ENCODE peak calls at places on chromosomes 2 and 18, in nine cellular contexts. Z, K, L, X, A, G, C, P and D are unnamed samples.

GRCh38 chr18:29251681-29252080 is 1074.8 kb upstream of the CDH2 start:
- DNase-seq in Z (no peak), K (no peak), L (no peak), X (no peak), A (no peak), G (no peak), C (no peak), P (no peak), D (no peak)

GRCh38 chr2:64667535-64667934 is 13.8 kb upstream of the SERTAD2 start:
- DNase-seq in Z (peak; percentile 47), K (no peak), L (no peak), X (no peak), A (no peak), G (no peak), C (no peak), P (no peak), D (no peak)

GRCh38 chr18:44852216-44852615 is 171.5 kb downstream of the SETBP1 start:
- DNase-seq in Z (no peak), K (no peak), L (no peak), X (no peak), A (no peak), G (no peak), C (no peak), P (no peak), D (no peak)

GRCh38 chr2:204691911-204692510 is 146.7 kb downstream of the PARD3B start:
- DNase-seq in Z (peak; percentile 76), K (peak; percentile 86), L (peak; percentile 85), X (peak; percentile 23), A (peak; percentile 72), G (no peak), C (no peak), P (no peak), D (no peak)

GRCh38 chr2:59027320-59027719 is 786.2 kb upstream of the FANCL start:
- DNase-seq in Z (no peak), K (no peak), L (no peak), X (no peak), A (no peak), G (no peak), C (no peak), P (no peak), D (no peak)

GRCh38 chr18:3526421-3527354 is 76.7 kb downstream of the TGIF1 start:
- DNase-seq in Z (peak; percentile 26), K (no peak), L (peak; percentile 34), X (no peak), A (no peak), G (no peak), C (no peak), P (no peak), D (no peak)

GRCh38 chr2:96092896-96093295 is 23.5 kb downstream of the ADRA2B start:
- DNase-seq in Z (no peak), K (no peak), L (no peak), X (no peak), A (no peak), G (no peak), C (no peak), P (no peak), D (no peak)

GRCh38 chr18:2417861-2418610 is 153.3 kb downstream of the METTL4 start:
- DNase-seq in Z (no peak), K (no peak), L (no peak), X (no peak), A (no peak), G (no peak), C (no peak), P (no peak), D (no peak)

GRCh38 chr2:56199492-56199891 is 15.7 kb downstream of the CCDC85A start:
- DNase-seq in Z (no peak), K (no peak), L (no peak), X (no peak), A (no peak), G (no peak), C (no peak), P (no peak), D (no peak)